ENCODE peak calls at places on chromosomes 16 and 17, in nine cellular contexts. One of them, this sample, is unnamed. For H4K20me1, the result is how much of the 10 kb centered on the place peaks cover.

GRCh38 chr17:41919165-41919817 is 540 bp upstream of the ACLY start:
- DNase-seq in fibroblast of lung: no peak
- DNase-seq in PC-3: peak
- DNase-seq in hepatocyte: peak
- DNase-seq in GM23248: no peak
- DNase-seq in GM12878: peak
- DNase-seq in OCI-LY7: no peak
- DNase-seq in H9: peak
- DNase-seq in MM.1S: no peak
- DNase-seq in this sample: peak

GRCh38 chr17:49439305-49439672 is 24.6 kb upstream of the PHB1 start:
- DNase-seq in fibroblast of lung: no peak
- DNase-seq in PC-3: no peak
- DNase-seq in hepatocyte: no peak
- DNase-seq in GM23248: no peak
- DNase-seq in GM12878: no peak
- DNase-seq in OCI-LY7: no peak
- DNase-seq in H9: no peak
- DNase-seq in MM.1S: no peak
- DNase-seq in this sample: no peak

GRCh38 chr17:18235743-18236256 is 10.4 kb downstream of the LLGL1 start:
- DNase-seq in fibroblast of lung: peak
- DNase-seq in PC-3: peak
- DNase-seq in hepatocyte: no peak
- DNase-seq in GM23248: peak
- DNase-seq in GM12878: no peak
- DNase-seq in OCI-LY7: no peak
- DNase-seq in H9: no peak
- DNase-seq in MM.1S: no peak
- DNase-seq in this sample: no peak

GRCh38 chr17:19769946-19770652 is 22.0 kb upstream of the ALDH3A1 start:
- DNase-seq in fibroblast of lung: peak
- DNase-seq in PC-3: peak
- DNase-seq in hepatocyte: no peak
- DNase-seq in GM23248: peak
- DNase-seq in GM12878: no peak
- DNase-seq in OCI-LY7: no peak
- DNase-seq in H9: no peak
- DNase-seq in MM.1S: no peak
- DNase-seq in this sample: no peak

GRCh38 chr17:10471853-10472252 is 2.5 kb upstream of the MYH4 start:
- DNase-seq in fibroblast of lung: no peak
- DNase-seq in PC-3: peak
- DNase-seq in hepatocyte: peak
- DNase-seq in GM23248: peak
- DNase-seq in GM12878: no peak
- DNase-seq in OCI-LY7: no peak
- DNase-seq in H9: no peak
- DNase-seq in MM.1S: no peak
- DNase-seq in this sample: no peak

GRCh38 chr17:3683054-3683511 is 12.9 kb downstream of the P2RX5 start:
- DNase-seq in fibroblast of lung: no peak
- DNase-seq in PC-3: peak
- DNase-seq in hepatocyte: no peak
- DNase-seq in GM23248: peak
- DNase-seq in GM12878: peak
- DNase-seq in OCI-LY7: peak
- DNase-seq in H9: peak
- DNase-seq in MM.1S: peak
- DNase-seq in this sample: peak

GRCh38 chr17:8243827-8244226 is 4.0 kb downstream of the CTC1 start:
- DNase-seq in fibroblast of lung: no peak
- DNase-seq in PC-3: no peak
- DNase-seq in hepatocyte: no peak
- DNase-seq in GM23248: no peak
- DNase-seq in GM12878: no peak
- DNase-seq in OCI-LY7: no peak
- DNase-seq in H9: no peak
- DNase-seq in MM.1S: no peak
- DNase-seq in this sample: no peak

GRCh38 chr17:78557598-78558039 is 19.6 kb downstream of the DNAH17 start:
- DNase-seq in fibroblast of lung: peak
- DNase-seq in PC-3: peak
- DNase-seq in hepatocyte: no peak
- DNase-seq in GM23248: peak
- DNase-seq in GM12878: no peak
- DNase-seq in OCI-LY7: no peak
- DNase-seq in H9: no peak
- DNase-seq in MM.1S: no peak
- DNase-seq in this sample: no peak

GRCh38 chr17:38571833-38572274 is 33.9 kb downstream of the SRCIN1 start:
- DNase-seq in fibroblast of lung: no peak
- DNase-seq in PC-3: no peak
- DNase-seq in hepatocyte: no peak
- DNase-seq in GM23248: no peak
- DNase-seq in GM12878: no peak
- DNase-seq in OCI-LY7: no peak
- DNase-seq in H9: peak
- DNase-seq in MM.1S: no peak
- DNase-seq in this sample: peak

GRCh38 chr17:77378318-77379064 is 237.7 kb downstream of the SEC14L1 start:
- DNase-seq in fibroblast of lung: no peak
- DNase-seq in PC-3: no peak
- DNase-seq in hepatocyte: no peak
- DNase-seq in GM23248: no peak
- DNase-seq in GM12878: no peak
- DNase-seq in OCI-LY7: no peak
- DNase-seq in H9: no peak
- DNase-seq in MM.1S: no peak
- DNase-seq in this sample: no peak

GRCh38 chr17:62653831-62654829 is 26.7 kb downstream of the MRC2 start:
- DNase-seq in fibroblast of lung: peak
- DNase-seq in PC-3: no peak
- DNase-seq in hepatocyte: peak
- DNase-seq in GM23248: peak
- DNase-seq in GM12878: no peak
- DNase-seq in OCI-LY7: no peak
- DNase-seq in H9: no peak
- DNase-seq in MM.1S: no peak
- DNase-seq in this sample: no peak

GRCh38 chr17:68385490-68386215 is 71.6 kb downstream of the WIPI1 start:
- DNase-seq in fibroblast of lung: no peak
- DNase-seq in PC-3: no peak
- DNase-seq in hepatocyte: no peak
- DNase-seq in GM23248: no peak
- DNase-seq in GM12878: no peak
- DNase-seq in OCI-LY7: no peak
- DNase-seq in H9: peak
- DNase-seq in MM.1S: no peak
- DNase-seq in this sample: no peak

GRCh38 chr17:46764709-46765401 is 53.6 kb downstream of the WNT3 start:
- DNase-seq in fibroblast of lung: peak
- DNase-seq in PC-3: peak
- DNase-seq in hepatocyte: no peak
- DNase-seq in GM23248: peak
- DNase-seq in GM12878: no peak
- DNase-seq in OCI-LY7: no peak
- DNase-seq in H9: no peak
- DNase-seq in MM.1S: no peak
- DNase-seq in this sample: no peak

GRCh38 chr17:81445642-81446500 is 50.6 kb downstream of the BAHCC1 start:
- DNase-seq in fibroblast of lung: no peak
- DNase-seq in PC-3: no peak
- DNase-seq in hepatocyte: no peak
- DNase-seq in GM23248: no peak
- DNase-seq in GM12878: no peak
- DNase-seq in OCI-LY7: no peak
- DNase-seq in H9: peak
- DNase-seq in MM.1S: no peak
- DNase-seq in this sample: peak

GRCh38 chr17:30926516-30926915 is 4.8 kb downstream of the ADAP2 start:
- DNase-seq in fibroblast of lung: no peak
- DNase-seq in PC-3: no peak
- DNase-seq in hepatocyte: no peak
- DNase-seq in GM23248: peak
- DNase-seq in GM12878: no peak
- DNase-seq in OCI-LY7: no peak
- DNase-seq in H9: no peak
- DNase-seq in MM.1S: no peak
- DNase-seq in this sample: no peak

GRCh38 chr16:11205754-11206459 is 50.1 kb downstream of the SOCS1 start:
- DNase-seq in fibroblast of lung: peak
- DNase-seq in PC-3: no peak
- DNase-seq in hepatocyte: no peak
- DNase-seq in GM23248: peak
- DNase-seq in GM12878: no peak
- DNase-seq in OCI-LY7: no peak
- DNase-seq in H9: no peak
- DNase-seq in MM.1S: no peak
- DNase-seq in this sample: peak

GRCh38 chr17:7323731-7324437 is 5.3 kb downstream of the NEURL4 start:
- DNase-seq in fibroblast of lung: no peak
- DNase-seq in PC-3: peak
- DNase-seq in hepatocyte: peak
- DNase-seq in GM23248: peak
- DNase-seq in GM12878: no peak
- DNase-seq in OCI-LY7: peak
- DNase-seq in H9: peak
- DNase-seq in MM.1S: no peak
- DNase-seq in this sample: peak

DNA sequence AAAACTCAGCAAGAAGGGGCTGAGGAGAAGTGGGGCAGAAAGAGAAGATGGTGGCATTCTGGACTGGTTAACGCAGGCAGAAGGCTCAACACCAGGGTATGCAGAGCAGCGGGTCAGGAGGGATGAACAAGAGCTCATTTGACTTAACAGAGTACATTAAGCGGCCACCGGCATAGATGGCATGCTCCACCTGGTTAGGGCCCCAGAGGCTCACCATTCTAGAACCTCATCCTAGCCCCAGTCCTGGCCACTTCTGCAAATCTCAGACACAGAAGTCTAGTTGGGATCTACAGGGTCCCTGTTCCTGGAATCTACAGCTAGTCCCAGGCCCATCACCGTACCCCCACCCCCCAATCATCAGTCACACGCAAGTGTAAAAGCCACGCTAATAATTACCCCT is 1.7 kb upstream of the MYO1C start:
- DNase-seq in fibroblast of lung: no peak
- DNase-seq in PC-3: no peak
- DNase-seq in hepatocyte: no peak
- DNase-seq in GM23248: no peak
- DNase-seq in GM12878: no peak
- DNase-seq in OCI-LY7: no peak
- DNase-seq in H9: no peak
- DNase-seq in MM.1S: no peak
- DNase-seq in this sample: no peak
- H3K4me2 ChIP-seq in fibroblast of lung: no peak
- H3K4me2 ChIP-seq in PC-3: no peak
- H3K4me2 ChIP-seq in hepatocyte: no peak
- H3K4me2 ChIP-seq in GM23248: no peak
- H3K4me2 ChIP-seq in GM12878: no peak
- H3K4me2 ChIP-seq in OCI-LY7: no peak
- H3K4me2 ChIP-seq in H9: no peak
- H3K4me2 ChIP-seq in MM.1S: no peak
- H3K4me2 ChIP-seq in this sample: no peak

GRCh38 chr16:81488687-81489411 is 44.2 kb downstream of the CMIP start:
- DNase-seq in fibroblast of lung: no peak
- DNase-seq in PC-3: no peak
- DNase-seq in hepatocyte: no peak
- DNase-seq in GM23248: no peak
- DNase-seq in GM12878: no peak
- DNase-seq in OCI-LY7: no peak
- DNase-seq in H9: no peak
- DNase-seq in MM.1S: no peak
- DNase-seq in this sample: no peak
- H4K20me1 ChIP-seq in fibroblast of lung: under half
- H4K20me1 ChIP-seq in PC-3: under half
- H4K20me1 ChIP-seq in hepatocyte: half or more
- H4K20me1 ChIP-seq in GM23248: under half
- H4K20me1 ChIP-seq in GM12878: under half
- H4K20me1 ChIP-seq in OCI-LY7: under half
- H4K20me1 ChIP-seq in H9: under half
- H4K20me1 ChIP-seq in MM.1S: under half
- H4K20me1 ChIP-seq in this sample: half or more

DNA sequence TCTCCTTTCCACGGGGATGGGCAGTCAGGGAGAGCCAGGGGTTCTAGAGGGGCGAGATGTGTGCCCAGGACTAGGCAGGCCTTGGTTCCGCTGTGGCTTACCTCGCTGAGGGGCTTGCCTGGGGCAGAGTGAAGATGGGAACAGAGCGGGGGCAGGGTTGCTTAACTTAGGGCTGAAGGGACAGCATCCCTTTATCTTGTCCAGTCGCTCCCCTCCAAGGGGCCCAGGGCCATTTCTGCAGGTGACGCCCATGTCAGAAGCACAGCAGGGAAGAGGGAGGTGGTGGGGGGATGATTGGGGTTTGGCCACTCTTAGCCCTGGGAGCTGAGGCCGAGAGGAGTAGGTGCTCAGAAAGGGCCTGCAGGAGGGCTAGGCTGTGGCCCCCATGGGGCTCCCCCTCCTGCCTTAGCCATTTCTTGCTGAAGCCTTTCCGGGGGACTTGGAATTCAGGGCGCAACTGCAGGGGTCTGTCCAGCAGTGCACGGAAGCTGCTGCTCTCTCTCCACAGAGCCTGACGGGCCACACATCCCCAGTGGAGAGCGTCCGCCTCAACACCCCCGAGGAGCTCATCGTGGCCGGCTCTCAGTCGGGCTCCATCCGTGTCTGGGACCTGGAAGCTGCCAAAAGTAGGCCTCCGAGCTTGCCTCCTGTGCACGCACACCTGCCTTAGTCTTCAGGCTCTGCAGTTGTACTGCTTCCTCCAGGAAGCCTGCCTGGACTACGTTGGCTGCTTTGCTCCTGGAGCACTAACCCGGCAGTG is 8.5 kb downstream of the KATNB1 start:
- DNase-seq in fibroblast of lung: no peak
- DNase-seq in PC-3: no peak
- DNase-seq in hepatocyte: no peak
- DNase-seq in GM23248: no peak
- DNase-seq in GM12878: no peak
- DNase-seq in OCI-LY7: no peak
- DNase-seq in H9: peak
- DNase-seq in MM.1S: no peak
- DNase-seq in this sample: no peak
- H3K4me2 ChIP-seq in fibroblast of lung: no peak
- H3K4me2 ChIP-seq in PC-3: no peak
- H3K4me2 ChIP-seq in hepatocyte: no peak
- H3K4me2 ChIP-seq in GM23248: no peak
- H3K4me2 ChIP-seq in GM12878: no peak
- H3K4me2 ChIP-seq in OCI-LY7: no peak
- H3K4me2 ChIP-seq in H9: no peak
- H3K4me2 ChIP-seq in MM.1S: no peak
- H3K4me2 ChIP-seq in this sample: no peak

DNA sequence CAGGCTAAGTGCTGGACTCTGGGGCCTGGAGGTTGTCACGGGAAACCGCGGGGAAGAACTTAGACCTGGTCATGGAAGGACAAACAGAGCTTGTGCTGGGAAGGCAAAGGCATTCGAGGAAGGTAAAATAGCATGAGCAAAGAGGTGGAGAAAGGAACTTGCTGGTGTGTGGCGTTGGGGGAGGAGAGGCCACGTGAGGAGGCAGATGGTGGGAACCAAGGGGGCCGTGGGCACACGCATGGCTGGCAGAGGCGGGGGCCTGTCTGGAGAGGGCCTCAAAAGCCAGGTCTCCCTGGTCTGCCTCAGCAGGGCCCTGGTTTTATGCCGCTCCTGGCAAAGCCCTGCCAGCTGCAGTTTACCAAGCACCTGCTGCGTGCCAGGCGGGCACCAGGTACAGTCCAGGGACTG is 15.3 kb downstream of the CORO7 start:
- DNase-seq in fibroblast of lung: no peak
- DNase-seq in PC-3: no peak
- DNase-seq in hepatocyte: no peak
- DNase-seq in GM23248: no peak
- DNase-seq in GM12878: no peak
- DNase-seq in OCI-LY7: no peak
- DNase-seq in H9: no peak
- DNase-seq in MM.1S: no peak
- DNase-seq in this sample: no peak
- H4K20me1 ChIP-seq in fibroblast of lung: under half
- H4K20me1 ChIP-seq in PC-3: under half
- H4K20me1 ChIP-seq in hepatocyte: under half
- H4K20me1 ChIP-seq in GM23248: under half
- H4K20me1 ChIP-seq in GM12878: under half
- H4K20me1 ChIP-seq in OCI-LY7: under half
- H4K20me1 ChIP-seq in H9: under half
- H4K20me1 ChIP-seq in MM.1S: under half
- H4K20me1 ChIP-seq in this sample: under half